ENCODE peak calls at places on chromosomes 2 and 18, in seven cellular contexts. V is AG20443; B is gastrocnemius medialis; C is Ammon's horn; X is ureter; Z is LoVo; W is stimulated activated CD8-positive, alpha-beta memory T cell treated with anti-CD3 and anti-CD28 coated beads, Interleukin-4, amount 100 ng/mL, for 1 hour. Q is an unnamed sample.

GRCh38 chr2:159130302-159130701 is 156.2 kb downstream of the WDSUB1 start:
- DNase-seq in V (no peak), B (no peak), C (no peak), X (no peak), Z (no peak), W (no peak), Q (no peak)

GRCh38 chr2:134459706-134460406 is 206.0 kb downstream of the MGAT5 start:
- DNase-seq in V (no peak), B (no peak), C (no peak), X (no peak), Z (no peak), W (no peak), Q (no peak)

GRCh38 chr2:81658227-81658626 is 1353.7 kb upstream of the LRRTM1 start:
- DNase-seq in V (no peak), B (no peak), C (no peak), X (no peak), Z (peak), W (no peak), Q (no peak)

GRCh38 chr2:28753043-28753683 is 1.5 kb downstream of the PPP1CB start:
- DNase-seq in V (peak), B (peak), C (peak), X (no peak), Z (peak), W (no peak), Q (peak)

GRCh38 chr18:8413751-8414150 is 195.5 kb upstream of the RAB12 start:
- DNase-seq in V (no peak), B (no peak), C (no peak), X (no peak), Z (no peak), W (no peak), Q (no peak)

GRCh38 chr2:12957251-12957650 is 240.5 kb downstream of the TRIB2 start:
- DNase-seq in V (no peak), B (no peak), C (no peak), X (no peak), Z (no peak), W (no peak), Q (no peak)

GRCh38 chr2:157229572-157229971 is 27.9 kb upstream of the GALNT5 start:
- DNase-seq in V (peak), B (no peak), C (peak), X (no peak), Z (no peak), W (no peak), Q (no peak)

GRCh38 chr2:126653102-126653501 is 2.9 kb upstream of the GYPC start:
- DNase-seq in V (no peak), B (no peak), C (no peak), X (no peak), Z (no peak), W (no peak), Q (no peak)

GRCh38 chr2:96423866-96424265 is 81.3 kb downstream of the NEURL3 start:
- DNase-seq in V (no peak), B (no peak), C (no peak), X (no peak), Z (no peak), W (no peak), Q (no peak)

GRCh38 chr18:80168982-80169381 is 59.9 kb downstream of the ADNP2 start:
- DNase-seq in V (no peak), B (no peak), C (no peak), X (no peak), Z (no peak), W (no peak), Q (no peak)

GRCh38 chr2:16111838-16112210 is 171.5 kb downstream of the MYCN start:
- DNase-seq in V (no peak), B (no peak), C (no peak), X (no peak), Z (no peak), W (no peak), Q (no peak)

GRCh38 chr2:221504905-221505304 is 67.2 kb downstream of the EPHA4 start:
- DNase-seq in V (no peak), B (no peak), C (no peak), X (no peak), Z (no peak), W (no peak), Q (no peak)

GRCh38 chr2:127175406-127175805 is 44.7 kb downstream of the CYP27C1 start:
- DNase-seq in V (peak), B (no peak), C (no peak), X (peak), Z (no peak), W (no peak), Q (no peak)

GRCh38 chr2:120779781-120780283 is 44.2 kb downstream of the GLI2 start:
- DNase-seq in V (peak), B (no peak), C (no peak), X (no peak), Z (no peak), W (no peak), Q (no peak)

GRCh38 chr2:146147448-146148012 is 1627.6 kb upstream of the ZEB2 start:
- DNase-seq in V (no peak), B (no peak), C (no peak), X (no peak), Z (no peak), W (no peak), Q (no peak)

GRCh38 chr2:167147254-167147941 is 259.1 kb downstream of the XIRP2 start:
- DNase-seq in V (no peak), B (no peak), C (no peak), X (no peak), Z (no peak), W (no peak), Q (no peak)

GRCh38 chr2:169716229-169716886 is 17.3 kb upstream of the KLHL23 start:
- DNase-seq in V (peak), B (no peak), C (no peak), X (no peak), Z (no peak), W (no peak), Q (no peak)

GRCh38 chr2:71452565-71452964 is 796 bp upstream of the DYSF start:
- DNase-seq in V (peak), B (peak), C (no peak), X (no peak), Z (peak), W (no peak), Q (peak)

GRCh38 chr2:149387411-149387810 is 57.0 kb downstream of the LYPD6 start:
- DNase-seq in V (peak), B (no peak), C (no peak), X (no peak), Z (no peak), W (no peak), Q (no peak)

GRCh38 chr2:110980613-110981062 is 140.1 kb upstream of the BCL2L11 start:
- DNase-seq in V (no peak), B (no peak), C (no peak), X (no peak), Z (no peak), W (no peak), Q (no peak)

GRCh38 chr2:172082944-172083718 is 2.2 kb upstream of the DLX1 start:
- DNase-seq in V (peak), B (no peak), C (no peak), X (no peak), Z (no peak), W (no peak), Q (no peak)

GRCh38 chr18:23226386-23226785 is 91.1 kb downstream of the CABLES1 start:
- DNase-seq in V (no peak), B (no peak), C (no peak), X (no peak), Z (no peak), W (no peak), Q (no peak)

GRCh38 chr18:331231-331771 is 63.5 kb upstream of the THOC1 start:
- DNase-seq in V (no peak), B (peak), C (peak), X (no peak), Z (no peak), W (no peak), Q (no peak)

GRCh38 chr18:22186484-22186971 is 17.1 kb downstream of the GATA6 start:
- DNase-seq in V (no peak), B (no peak), C (no peak), X (no peak), Z (peak), W (no peak), Q (no peak)

GRCh38 chr2:234162876-234163275 is 112.4 kb downstream of the SPP2 start:
- DNase-seq in V (no peak), B (no peak), C (no peak), X (no peak), Z (no peak), W (no peak), Q (no peak)

GRCh38 chr2:128727914-128728313 is 409.2 kb upstream of the HS6ST1 start:
- DNase-seq in V (peak), B (no peak), C (no peak), X (no peak), Z (no peak), W (no peak), Q (no peak)

GRCh38 chr2:120737802-120738516 is 2.3 kb downstream of the GLI2 start:
- DNase-seq in V (no peak), B (no peak), C (no peak), X (no peak), Z (peak), W (no peak), Q (no peak)

GRCh38 chr2:88307817-88308216 is 137.7 kb downstream of the THNSL2 start:
- DNase-seq in V (peak), B (no peak), C (no peak), X (no peak), Z (peak), W (no peak), Q (no peak)

GRCh38 chr2:191304939-191305875 is 60.0 kb downstream of the MYO1B start:
- DNase-seq in V (peak), B (peak), C (no peak), X (peak), Z (no peak), W (no peak), Q (no peak)

GRCh38 chr2:212892193-212892592 is 259.2 kb downstream of the IKZF2 start:
- DNase-seq in V (peak), B (no peak), C (peak), X (no peak), Z (no peak), W (no peak), Q (no peak)

GRCh38 chr2:55268288-55268906 is 634 bp downstream of the MTIF2 start:
- DNase-seq in V (no peak), B (no peak), C (no peak), X (no peak), Z (no peak), W (no peak), Q (no peak)

GRCh38 chr2:74894261-74895030 is 60.5 kb downstream of the HK2 start:
- DNase-seq in V (peak), B (no peak), C (no peak), X (no peak), Z (no peak), W (no peak), Q (no peak)

GRCh38 chr2:20424300-20425290 is 22.3 kb upstream of the RHOB start:
- DNase-seq in V (peak), B (peak), C (peak), X (peak), Z (no peak), W (no peak), Q (peak)

GRCh38 chr18:23462876-23463275 is 9.8 kb downstream of the RIOK3 start:
- DNase-seq in V (no peak), B (no peak), C (no peak), X (no peak), Z (no peak), W (no peak), Q (no peak)

GRCh38 chr2:39133215-39133851 is 12.5 kb upstream of the SOS1 start:
- DNase-seq in V (no peak), B (no peak), C (no peak), X (no peak), Z (no peak), W (no peak), Q (no peak)

GRCh38 chr2:150325656-150326055 is 161.8 kb downstream of the RND3 start:
- DNase-seq in V (no peak), B (no peak), C (no peak), X (no peak), Z (no peak), W (no peak), Q (no peak)

GRCh38 chr2:10507106-10507505 is 59.0 kb upstream of the ODC1 start:
- DNase-seq in V (no peak), B (no peak), C (no peak), X (peak), Z (no peak), W (no peak), Q (no peak)

GRCh38 chr2:188835821-188836220 is 138.4 kb upstream of the COL3A1 start:
- DNase-seq in V (no peak), B (no peak), C (no peak), X (no peak), Z (no peak), W (no peak), Q (no peak)

GRCh38 chr2:195363496-195363895 is 293.5 kb upstream of the SLC39A10 start:
- DNase-seq in V (peak), B (no peak), C (no peak), X (no peak), Z (no peak), W (no peak), Q (no peak)

Q was measured in CD14-positive monocyte.